ENCODE peak calls at places on chromosomes 12 and 14, in eight cellular contexts. S, E, A, H, B, O, D and X are unnamed samples.

GRCh38 chr14:91515979-91516378 is 5.9 kb upstream of the PPP4R3A start:
- DNase-seq in S (no peak), E (no peak), A (no peak), H (no peak), B (no peak), O (no peak), D (no peak), X (no peak)

GRCh38 chr12:67928621-67929369 is 60.5 kb upstream of the IFNG-AS1 start:
- DNase-seq in S (no peak), E (no peak), A (no peak), H (no peak), B (no peak), O (no peak), D (no peak), X (no peak)

GRCh38 chr12:48882325-48882687 is 16.6 kb upstream of the RND1 start:
- DNase-seq in S (no peak), E (no peak), A (no peak), H (peak), B (no peak), O (no peak), D (no peak), X (no peak)

GRCh38 chr12:48965447-48965846 is 6.1 kb downstream of the WNT10B start:
- DNase-seq in S (no peak), E (no peak), A (no peak), H (no peak), B (no peak), O (no peak), D (no peak), X (no peak)

GRCh38 chr14:54570651-54571415 is 3.9 kb downstream of the SAMD4A start:
- DNase-seq in S (no peak), E (no peak), A (no peak), H (no peak), B (no peak), O (no peak), D (no peak), X (no peak)

GRCh38 chr12:41014643-41015020 is 173.5 kb upstream of the PDZRN4 start:
- DNase-seq in S (no peak), E (no peak), A (no peak), H (no peak), B (no peak), O (no peak), D (no peak), X (no peak)

GRCh38 chr12:109069307-109070231 is 17.2 kb downstream of the USP30 start:
- DNase-seq in S (no peak), E (no peak), A (no peak), H (no peak), B (no peak), O (no peak), D (no peak), X (no peak)

GRCh38 chr12:90794212-90794611 is 160.8 kb downstream of the CCER1 start:
- DNase-seq in S (no peak), E (no peak), A (no peak), H (no peak), B (no peak), O (no peak), D (no peak), X (no peak)

GRCh38 chr12:115341442-115341841 is 657.5 kb upstream of the TBX3 start:
- DNase-seq in S (no peak), E (peak), A (peak), H (peak), B (no peak), O (no peak), D (peak), X (no peak)

GRCh38 chr12:112408621-112409020 is 784 bp downstream of the RPL6 start:
- DNase-seq in S (no peak), E (no peak), A (no peak), H (no peak), B (no peak), O (no peak), D (no peak), X (no peak)

GRCh38 chr14:92929689-92930608 is 7.0 kb downstream of the CHGA start:
- DNase-seq in S (no peak), E (no peak), A (no peak), H (no peak), B (no peak), O (no peak), D (no peak), X (no peak)

GRCh38 chr12:30908389-30909087 is 18.0 kb upstream of the TSPAN11 start:
- DNase-seq in S (no peak), E (no peak), A (no peak), H (no peak), B (no peak), O (no peak), D (peak), X (no peak)

GRCh38 chr12:14317362-14318146 is 47.9 kb upstream of the ATF7IP start:
- DNase-seq in S (no peak), E (no peak), A (no peak), H (no peak), B (no peak), O (no peak), D (peak), X (no peak)

DNA sequence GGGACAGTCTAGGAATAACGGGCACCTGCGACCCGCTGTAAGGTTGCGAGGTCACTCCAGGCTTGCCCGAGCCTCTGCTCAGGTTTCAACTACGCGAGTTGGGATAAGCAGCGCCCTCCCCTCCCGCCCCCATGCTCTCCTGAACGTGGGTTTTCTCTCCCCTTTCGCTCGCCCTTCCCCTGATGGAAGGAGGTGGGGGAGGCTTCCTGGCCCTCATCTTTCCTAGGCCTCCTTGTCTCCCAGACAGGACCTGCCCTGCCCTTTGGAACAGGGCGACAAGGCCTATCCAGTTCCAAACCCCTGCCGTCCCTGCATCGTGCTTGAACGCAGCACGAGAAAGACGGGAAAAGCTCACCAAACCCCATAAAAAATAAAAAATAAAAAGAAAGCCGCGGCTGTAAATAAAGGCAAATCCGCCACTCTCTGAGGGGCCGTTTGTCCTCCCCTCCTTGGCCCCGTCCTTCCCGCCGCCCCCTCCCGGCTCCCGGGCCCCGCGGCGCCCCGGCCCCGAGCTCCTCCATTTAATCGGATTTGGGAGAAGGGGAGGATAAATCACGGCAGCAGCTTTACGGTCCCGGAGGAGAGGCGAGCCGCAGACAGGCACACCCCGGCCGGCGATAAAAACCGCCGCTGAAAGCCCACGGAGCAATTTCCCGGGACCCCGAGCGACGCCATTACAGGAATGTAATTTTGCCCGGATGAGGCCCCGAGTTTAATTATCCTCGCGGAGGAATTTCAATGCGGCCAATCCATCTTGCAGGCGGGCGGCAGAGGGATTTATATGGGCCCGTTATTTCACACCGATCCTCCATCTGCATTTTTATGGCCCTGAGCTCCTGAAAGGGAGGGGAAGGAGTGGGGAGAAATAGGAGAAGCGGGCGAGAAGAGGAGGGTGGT is 1.1 kb upstream of the ATP5MC2 start:
- DNase-seq in S (peak), E (peak), A (peak), H (peak), B (peak), O (no peak), D (no peak), X (no peak)
- TF ChIP-seq POLR2A in S (no peak), E (no peak), A (no peak), H (no peak), B (no peak), O (no peak), D (no peak), X (no peak)

GRCh38 chr14:61663312-61663974 is 31.9 kb upstream of the HIF1A start:
- DNase-seq in S (no peak), E (no peak), A (no peak), H (no peak), B (no peak), O (no peak), D (no peak), X (no peak)

GRCh38 chr14:61662001-61662400 is 33.3 kb upstream of the HIF1A start:
- DNase-seq in S (no peak), E (no peak), A (no peak), H (no peak), B (no peak), O (no peak), D (no peak), X (no peak)

GRCh38 chr14:61661471-61661988 is 33.8 kb upstream of the HIF1A start:
- DNase-seq in S (no peak), E (no peak), A (no peak), H (no peak), B (no peak), O (no peak), D (no peak), X (no peak)

GRCh38 chr14:61659582-61659981 is 35.7 kb upstream of the HIF1A start:
- DNase-seq in S (no peak), E (no peak), A (no peak), H (no peak), B (no peak), O (no peak), D (no peak), X (no peak)

DNA sequence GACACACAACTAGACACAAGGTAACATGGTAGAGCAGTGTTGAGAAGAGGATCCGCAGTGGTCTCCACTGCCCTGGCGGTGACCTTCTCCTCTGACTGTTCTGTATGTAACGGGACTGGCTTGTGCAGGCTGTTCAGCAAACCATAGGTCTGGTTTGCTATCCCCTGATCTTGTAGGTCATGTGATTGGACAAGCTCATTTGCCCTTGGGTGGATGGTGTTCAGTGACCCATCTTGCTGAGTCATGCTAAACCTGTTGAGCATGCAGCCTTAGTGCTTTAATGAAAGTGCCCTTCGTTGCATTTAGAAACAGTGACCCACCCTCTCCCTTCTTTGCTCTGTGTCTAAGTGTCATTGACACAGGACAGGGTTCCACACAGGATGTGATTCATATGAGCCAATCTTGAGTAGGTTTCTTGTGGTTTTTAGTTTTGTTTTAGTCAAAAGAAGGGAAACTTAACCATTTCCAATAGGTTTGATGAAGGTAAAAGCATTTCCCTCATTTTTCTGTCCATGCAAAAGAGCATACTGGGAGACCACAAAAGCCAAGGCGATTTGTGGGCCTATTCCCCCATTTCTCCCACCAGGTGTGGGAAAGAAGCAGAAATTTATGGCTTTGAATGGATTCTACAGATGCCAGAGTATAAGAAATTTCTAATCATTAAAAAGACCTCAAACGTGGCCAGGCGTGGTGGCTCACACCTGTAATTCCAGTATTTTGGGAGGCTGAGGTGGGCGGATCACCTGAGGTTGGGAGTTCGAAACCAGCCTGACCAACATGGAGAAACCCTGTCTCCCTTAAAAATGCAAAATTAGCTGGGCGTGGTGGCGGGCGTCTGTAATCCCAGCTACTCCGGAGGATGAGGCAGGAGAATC is 32.6 kb upstream of the HIF1A start:
- DNase-seq in S (no peak), E (no peak), A (no peak), H (peak), B (no peak), O (peak), D (no peak), X (peak)
- TF ChIP-seq POLR2AphosphoS5 in S (peak), E (no peak), A (no peak), H (peak), B (no peak), O (no peak), D (no peak), X (peak)

GRCh38 chr14:71135496-71135895 is 228.2 kb downstream of the PCNX1 start:
- DNase-seq in S (no peak), E (no peak), A (no peak), H (no peak), B (no peak), O (no peak), D (peak), X (no peak)
- TF ChIP-seq POLR2A in S (no peak), E (no peak), A (no peak), H (no peak), B (no peak), O (no peak), D (no peak), X (no peak)

GRCh38 chr12:51429705-51430104 is 5.1 kb downstream of the SLC4A8 start:
- DNase-seq in S (no peak), E (no peak), A (no peak), H (no peak), B (no peak), O (no peak), D (no peak), X (no peak)

GRCh38 chr12:51424094-51424661 is 453 bp upstream of the SLC4A8 start:
- DNase-seq in S (no peak), E (no peak), A (no peak), H (no peak), B (no peak), O (no peak), D (no peak), X (no peak)

GRCh38 chr12:51421266-51421884 is 3.3 kb upstream of the SLC4A8 start:
- DNase-seq in S (no peak), E (no peak), A (no peak), H (peak), B (no peak), O (peak), D (no peak), X (no peak)

GRCh38 chr12:51428256-51428655 is 3.6 kb downstream of the SLC4A8 start:
- DNase-seq in S (no peak), E (no peak), A (no peak), H (no peak), B (no peak), O (no peak), D (no peak), X (no peak)

GRCh38 chr12:51424662-51425539 is at the start of gene SLC4A8:
- DNase-seq in S (peak), E (peak), A (no peak), H (peak), B (peak), O (peak), D (no peak), X (peak)
- TF ChIP-seq POLR2AphosphoS5 in S (no peak), E (no peak), A (no peak), H (no peak), B (peak), O (no peak), D (no peak), X (no peak)

GRCh38 chr14:101716956-101717662 is 44.4 kb upstream of the PPP2R5C start:
- DNase-seq in S (no peak), E (no peak), A (peak), H (peak), B (peak), O (no peak), D (peak), X (no peak)
- TF ChIP-seq POLR2A in S (no peak), E (no peak), A (no peak), H (no peak), B (no peak), O (no peak), D (no peak), X (no peak)

GRCh38 chr12:95763809-95764253 is 26.7 kb downstream of the NTN4 start:
- DNase-seq in S (no peak), E (no peak), A (no peak), H (peak), B (no peak), O (no peak), D (no peak), X (no peak)
- TF ChIP-seq POLR2AphosphoS5 in S (no peak), E (no peak), A (no peak), H (no peak), B (no peak), O (no peak), D (no peak), X (no peak)